ENCODE peak calls at places on chromosomes 4 and X, in ten cellular contexts. X is progenitor cell of endocrine pancreas; D is ureter; K is fibroblast of pulmonary artery; V is activated CD8-positive, alpha-beta T cell treated with anti-CD3 and anti-CD28 coated beads, Interleukin-2, amount 10 ng/mL, durations not matched to agents 7 days and 5 days; Y is adipocyte; Z is anterior cingulate cortex; Q is NCI-H1092 treated with DMSO at 0.1 percent for 48 hours; H is stimulated activated CD8-positive, alpha-beta memory T cell treated with anti-CD3 and anti-CD28 coated beads, Interleukin-7, amount 100 ng/mL, for 4 hours; E is HAP-1. P is an unnamed sample.
A peak's percentile ranks its signal among the peaks of the same experiment; 100 is the strongest.

GRCh38 chr4:1195894-1196401 is 23.6 kb upstream of the SPON2 start:
- DNase-seq in D (no peak), E (no peak), Q (no peak), K (no peak), Y (no peak), H (no peak), V (no peak), X (no peak), Z (no peak), P (no peak)

GRCh38 chrX:123087326-123087725 is 96.8 kb upstream of the GRIA3 start:
- DNase-seq in E (no peak), Z (no peak), Q (no peak), K (peak; percentile 25), H (no peak), D (no peak), X (no peak), Y (peak; percentile 81), V (no peak), P (peak; percentile 29)

GRCh38 chrX:65522739-65523372 is 11.7 kb downstream of the LAS1L start:
- DNase-seq in X (no peak), Y (peak; percentile 12), E (no peak), H (no peak), K (peak; percentile 77), D (no peak), Q (no peak), Z (no peak), V (no peak), P (peak; percentile 19)

GRCh38 chr4:138311771-138312535 is 69.8 kb upstream of the SLC7A11 start:
- DNase-seq in E (no peak), Y (peak; percentile 53), V (no peak), D (no peak), H (no peak), X (no peak), Q (no peak), Z (no peak), K (peak; percentile 31), P (peak; percentile 63)

GRCh38 chr4:7354937-7355336 is 79.8 kb downstream of the PSAPL1 start:
- DNase-seq in V (no peak), D (no peak), K (no peak), Y (no peak), H (no peak), X (no peak), Q (no peak), E (no peak), Z (no peak), P (no peak)

GRCh38 chr4:57080781-57081650 is 29.2 kb downstream of the IGFBP7 start:
- DNase-seq in X (no peak), K (peak; percentile 96), V (no peak), Q (no peak), Y (peak; percentile 77), E (no peak), Z (no peak), H (no peak), D (no peak), P (peak; percentile 96)

GRCh38 chrX:129116651-129117050 is 406.6 kb downstream of the SMARCA1 start:
- DNase-seq in Y (no peak), Q (peak; percentile 20), H (no peak), K (no peak), Z (no peak), D (no peak), V (no peak), X (no peak), E (no peak), P (no peak)

GRCh38 chrX:38800981-38801845 is at the start of gene MID1IP1:
- DNase-seq in D (peak; percentile 92), X (peak; percentile 70), Z (peak; percentile 88), K (peak; percentile 93), Y (peak; percentile 93), Q (peak; percentile 96), V (peak; percentile 89), H (peak; percentile 65), E (peak; percentile 92), P (peak; percentile 91)

GRCh38 chrX:100615015-100615414 is 21.6 kb downstream of the TSPAN6 start:
- DNase-seq in Z (no peak), Q (peak; percentile 48), H (no peak), V (no peak), X (no peak), E (peak; percentile 82), D (no peak), Y (peak; percentile 83), K (peak; percentile 78), P (peak; percentile 70)

GRCh38 chr4:54400188-54400587 is 171.1 kb downstream of the PDGFRA start:
- DNase-seq in K (no peak), Q (no peak), Z (no peak), H (no peak), D (no peak), X (no peak), V (no peak), Y (no peak), E (no peak), P (peak; percentile 2)

P was measured in fibroblast of the aortic adventitia.